ENCODE peak calls at places on chromosome 18, in seven cellular contexts. One of them, this sample, is unnamed.

GRCh38 chr18:50721006-50721405 is 98.8 kb downstream of the MRO start:
- DNase-seq in neural crest cell: no peak
- DNase-seq in ovary: no peak
- DNase-seq in MM.1S: no peak
- DNase-seq in CD8-positive, alpha-beta T cell: no peak
- DNase-seq in GM13976: no peak
- DNase-seq in mesothelial cell of epicardium: no peak
- DNase-seq in this sample: no peak

GRCh38 chr18:23716516-23716915 is 27.3 kb downstream of the LAMA3 start:
- DNase-seq in neural crest cell: no peak
- DNase-seq in ovary: no peak
- DNase-seq in MM.1S: no peak
- DNase-seq in CD8-positive, alpha-beta T cell: no peak
- DNase-seq in GM13976: no peak
- DNase-seq in mesothelial cell of epicardium: no peak
- DNase-seq in this sample: no peak

GRCh38 chr18:22112215-22112614 is 57.2 kb upstream of the GATA6 start:
- DNase-seq in neural crest cell: no peak
- DNase-seq in ovary: no peak
- DNase-seq in MM.1S: no peak
- DNase-seq in CD8-positive, alpha-beta T cell: no peak
- DNase-seq in GM13976: no peak
- DNase-seq in mesothelial cell of epicardium: no peak
- DNase-seq in this sample: no peak

GRCh38 chr18:34522627-34523026 is 187.5 kb upstream of the DTNA start:
- DNase-seq in neural crest cell: no peak
- DNase-seq in ovary: no peak
- DNase-seq in MM.1S: no peak
- DNase-seq in CD8-positive, alpha-beta T cell: no peak
- DNase-seq in GM13976: no peak
- DNase-seq in mesothelial cell of epicardium: no peak
- DNase-seq in this sample: no peak

GRCh38 chr18:11518788-11519685 is 90.4 kb upstream of the SLC35G4 start:
- DNase-seq in neural crest cell: peak
- DNase-seq in ovary: no peak
- DNase-seq in MM.1S: peak
- DNase-seq in CD8-positive, alpha-beta T cell: no peak
- DNase-seq in GM13976: peak
- DNase-seq in mesothelial cell of epicardium: no peak
- DNase-seq in this sample: peak

GRCh38 chr18:21109936-21110666 is 1.5 kb downstream of the ROCK1 start:
- DNase-seq in neural crest cell: no peak
- DNase-seq in ovary: no peak
- DNase-seq in MM.1S: peak
- DNase-seq in CD8-positive, alpha-beta T cell: no peak
- DNase-seq in GM13976: peak
- DNase-seq in mesothelial cell of epicardium: no peak
- DNase-seq in this sample: no peak

GRCh38 chr18:74390900-74391299 is 66.2 kb downstream of the DIPK1C start:
- DNase-seq in neural crest cell: no peak
- DNase-seq in ovary: no peak
- DNase-seq in MM.1S: no peak
- DNase-seq in CD8-positive, alpha-beta T cell: no peak
- DNase-seq in GM13976: no peak
- DNase-seq in mesothelial cell of epicardium: no peak
- DNase-seq in this sample: no peak

GRCh38 chr18:55402731-55403405 is 185.1 kb downstream of the TCF4 start:
- DNase-seq in neural crest cell: no peak
- DNase-seq in ovary: no peak
- DNase-seq in MM.1S: no peak
- DNase-seq in CD8-positive, alpha-beta T cell: no peak
- DNase-seq in GM13976: no peak
- DNase-seq in mesothelial cell of epicardium: no peak
- DNase-seq in this sample: no peak

GRCh38 chr18:74598350-74599001 is 806 bp downstream of the ZNF407 start:
- DNase-seq in neural crest cell: peak
- DNase-seq in ovary: peak
- DNase-seq in MM.1S: peak
- DNase-seq in CD8-positive, alpha-beta T cell: peak
- DNase-seq in GM13976: peak
- DNase-seq in mesothelial cell of epicardium: peak
- DNase-seq in this sample: peak

GRCh38 chr18:79720359-79720733 is 40.7 kb downstream of the CTDP1 start:
- DNase-seq in neural crest cell: no peak
- DNase-seq in ovary: no peak
- DNase-seq in MM.1S: no peak
- DNase-seq in CD8-positive, alpha-beta T cell: no peak
- DNase-seq in GM13976: no peak
- DNase-seq in mesothelial cell of epicardium: no peak
- DNase-seq in this sample: no peak

GRCh38 chr18:75581336-75582121 is 154.0 kb upstream of the SMIM21 start:
- DNase-seq in neural crest cell: no peak
- DNase-seq in ovary: no peak
- DNase-seq in MM.1S: no peak
- DNase-seq in CD8-positive, alpha-beta T cell: no peak
- DNase-seq in GM13976: no peak
- DNase-seq in mesothelial cell of epicardium: no peak
- DNase-seq in this sample: no peak

GRCh38 chr18:61085036-61085435 is 248.2 kb upstream of the CDH20 start:
- DNase-seq in neural crest cell: no peak
- DNase-seq in ovary: no peak
- DNase-seq in MM.1S: no peak
- DNase-seq in CD8-positive, alpha-beta T cell: no peak
- DNase-seq in GM13976: no peak
- DNase-seq in mesothelial cell of epicardium: no peak
- DNase-seq in this sample: no peak

GRCh38 chr18:39274535-39274934 is 1708.9 kb upstream of the CELF4 start:
- DNase-seq in neural crest cell: no peak
- DNase-seq in ovary: no peak
- DNase-seq in MM.1S: no peak
- DNase-seq in CD8-positive, alpha-beta T cell: no peak
- DNase-seq in GM13976: no peak
- DNase-seq in mesothelial cell of epicardium: no peak
- DNase-seq in this sample: no peak

GRCh38 chr18:22913861-22914260 is 19.3 kb upstream of the RBBP8 start:
- DNase-seq in neural crest cell: no peak
- DNase-seq in ovary: no peak
- DNase-seq in MM.1S: no peak
- DNase-seq in CD8-positive, alpha-beta T cell: no peak
- DNase-seq in GM13976: no peak
- DNase-seq in mesothelial cell of epicardium: peak
- DNase-seq in this sample: no peak

GRCh38 chr18:23302852-23303527 is 150.1 kb upstream of the RIOK3 start:
- DNase-seq in neural crest cell: no peak
- DNase-seq in ovary: no peak
- DNase-seq in MM.1S: no peak
- DNase-seq in CD8-positive, alpha-beta T cell: no peak
- DNase-seq in GM13976: no peak
- DNase-seq in mesothelial cell of epicardium: no peak
- DNase-seq in this sample: no peak

GRCh38 chr18:58552057-58552461 is 76.8 kb downstream of the ALPK2 start:
- DNase-seq in neural crest cell: no peak
- DNase-seq in ovary: no peak
- DNase-seq in MM.1S: no peak
- DNase-seq in CD8-positive, alpha-beta T cell: no peak
- DNase-seq in GM13976: peak
- DNase-seq in mesothelial cell of epicardium: no peak
- DNase-seq in this sample: peak

GRCh38 chr18:10442551-10442971 is 11.9 kb upstream of the APCDD1 start:
- DNase-seq in neural crest cell: no peak
- DNase-seq in ovary: no peak
- DNase-seq in MM.1S: no peak
- DNase-seq in CD8-positive, alpha-beta T cell: no peak
- DNase-seq in GM13976: no peak
- DNase-seq in mesothelial cell of epicardium: no peak
- DNase-seq in this sample: no peak

GRCh38 chr18:47552783-47553182 is 301.3 kb upstream of the SKOR2 start:
- DNase-seq in neural crest cell: no peak
- DNase-seq in ovary: no peak
- DNase-seq in MM.1S: no peak
- DNase-seq in CD8-positive, alpha-beta T cell: no peak
- DNase-seq in GM13976: no peak
- DNase-seq in mesothelial cell of epicardium: no peak
- DNase-seq in this sample: no peak

GRCh38 chr18:653512-653911 is 3.9 kb upstream of the TYMS start:
- DNase-seq in neural crest cell: no peak
- DNase-seq in ovary: no peak
- DNase-seq in MM.1S: no peak
- DNase-seq in CD8-positive, alpha-beta T cell: no peak
- DNase-seq in GM13976: no peak
- DNase-seq in mesothelial cell of epicardium: no peak
- DNase-seq in this sample: no peak

GRCh38 chr18:58335821-58336220 is 291.8 kb downstream of the NEDD4L start:
- DNase-seq in neural crest cell: no peak
- DNase-seq in ovary: no peak
- DNase-seq in MM.1S: no peak
- DNase-seq in CD8-positive, alpha-beta T cell: no peak
- DNase-seq in GM13976: no peak
- DNase-seq in mesothelial cell of epicardium: no peak
- DNase-seq in this sample: no peak

GRCh38 chr18:79548986-79549637 is 130.5 kb upstream of the CTDP1 start:
- DNase-seq in neural crest cell: no peak
- DNase-seq in ovary: no peak
- DNase-seq in MM.1S: no peak
- DNase-seq in CD8-positive, alpha-beta T cell: no peak
- DNase-seq in GM13976: no peak
- DNase-seq in mesothelial cell of epicardium: no peak
- DNase-seq in this sample: no peak

GRCh38 chr18:58983260-58983659 is 118.6 kb downstream of the ZNF532 start:
- DNase-seq in neural crest cell: no peak
- DNase-seq in ovary: no peak
- DNase-seq in MM.1S: no peak
- DNase-seq in CD8-positive, alpha-beta T cell: no peak
- DNase-seq in GM13976: no peak
- DNase-seq in mesothelial cell of epicardium: no peak
- DNase-seq in this sample: no peak

GRCh38 chr18:43234889-43235288 is 42.4 kb downstream of the SYT4 start:
- DNase-seq in neural crest cell: no peak
- DNase-seq in ovary: no peak
- DNase-seq in MM.1S: no peak
- DNase-seq in CD8-positive, alpha-beta T cell: no peak
- DNase-seq in GM13976: no peak
- DNase-seq in mesothelial cell of epicardium: no peak
- DNase-seq in this sample: no peak

GRCh38 chr18:5817821-5818220 is 77.5 kb downstream of the TMEM200C start:
- DNase-seq in neural crest cell: no peak
- DNase-seq in ovary: no peak
- DNase-seq in MM.1S: no peak
- DNase-seq in CD8-positive, alpha-beta T cell: no peak
- DNase-seq in GM13976: no peak
- DNase-seq in mesothelial cell of epicardium: no peak
- DNase-seq in this sample: no peak
- TF ChIP-seq CTCF in neural crest cell: no peak
- TF ChIP-seq CTCF in ovary: no peak
- TF ChIP-seq CTCF in MM.1S: no peak
- TF ChIP-seq CTCF in CD8-positive, alpha-beta T cell: no peak
- TF ChIP-seq CTCF in GM13976: no peak
- TF ChIP-seq CTCF in mesothelial cell of epicardium: no peak
- TF ChIP-seq CTCF in this sample: no peak

DNA sequence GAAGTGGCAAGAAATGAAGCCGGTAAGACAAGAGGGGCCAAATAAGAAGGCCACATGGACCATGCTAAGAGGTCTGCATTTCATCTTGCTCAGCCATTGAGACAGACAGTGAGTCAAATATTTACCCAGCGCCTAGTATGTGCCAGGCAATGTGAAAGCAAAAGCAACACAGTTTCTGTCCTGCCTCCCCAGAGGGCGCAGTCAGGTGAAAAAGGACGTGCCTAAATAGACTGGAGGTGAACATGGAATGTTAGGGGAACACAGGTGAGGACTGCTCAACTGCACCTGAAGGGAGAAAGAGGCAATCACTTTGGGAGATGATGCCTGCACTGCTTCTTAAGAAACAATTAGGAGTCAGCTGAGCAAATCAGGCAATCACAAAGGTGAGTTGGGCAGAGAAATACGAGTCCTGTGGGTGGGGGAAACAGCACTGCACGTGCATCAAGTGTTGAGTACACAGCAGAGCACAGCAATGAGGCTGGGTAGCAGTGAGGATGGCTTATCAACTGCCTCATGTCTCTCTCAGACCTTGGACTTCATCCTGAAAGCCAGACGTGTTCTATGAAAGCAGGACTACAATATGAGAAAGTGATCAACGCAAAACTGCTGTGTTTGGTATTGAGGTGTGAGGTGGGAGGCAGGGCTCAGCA is 218.3 kb upstream of the SMAD7 start:
- DNase-seq in neural crest cell: no peak
- DNase-seq in ovary: no peak
- DNase-seq in MM.1S: peak
- DNase-seq in CD8-positive, alpha-beta T cell: no peak
- DNase-seq in GM13976: no peak
- DNase-seq in mesothelial cell of epicardium: no peak
- DNase-seq in this sample: peak
- TF ChIP-seq CTCF in neural crest cell: no peak
- TF ChIP-seq CTCF in ovary: no peak
- TF ChIP-seq CTCF in MM.1S: peak
- TF ChIP-seq CTCF in CD8-positive, alpha-beta T cell: no peak
- TF ChIP-seq CTCF in GM13976: peak
- TF ChIP-seq CTCF in mesothelial cell of epicardium: no peak
- TF ChIP-seq CTCF in this sample: peak

GRCh38 chr18:27778441-27778840 is 398.5 kb downstream of the CDH2 start:
- DNase-seq in neural crest cell: no peak
- DNase-seq in ovary: no peak
- DNase-seq in MM.1S: no peak
- DNase-seq in CD8-positive, alpha-beta T cell: no peak
- DNase-seq in GM13976: no peak
- DNase-seq in mesothelial cell of epicardium: no peak
- DNase-seq in this sample: no peak
- TF ChIP-seq CTCF in neural crest cell: peak
- TF ChIP-seq CTCF in ovary: no peak
- TF ChIP-seq CTCF in MM.1S: peak
- TF ChIP-seq CTCF in CD8-positive, alpha-beta T cell: no peak
- TF ChIP-seq CTCF in GM13976: peak
- TF ChIP-seq CTCF in mesothelial cell of epicardium: no peak
- TF ChIP-seq CTCF in this sample: no peak

DNA sequence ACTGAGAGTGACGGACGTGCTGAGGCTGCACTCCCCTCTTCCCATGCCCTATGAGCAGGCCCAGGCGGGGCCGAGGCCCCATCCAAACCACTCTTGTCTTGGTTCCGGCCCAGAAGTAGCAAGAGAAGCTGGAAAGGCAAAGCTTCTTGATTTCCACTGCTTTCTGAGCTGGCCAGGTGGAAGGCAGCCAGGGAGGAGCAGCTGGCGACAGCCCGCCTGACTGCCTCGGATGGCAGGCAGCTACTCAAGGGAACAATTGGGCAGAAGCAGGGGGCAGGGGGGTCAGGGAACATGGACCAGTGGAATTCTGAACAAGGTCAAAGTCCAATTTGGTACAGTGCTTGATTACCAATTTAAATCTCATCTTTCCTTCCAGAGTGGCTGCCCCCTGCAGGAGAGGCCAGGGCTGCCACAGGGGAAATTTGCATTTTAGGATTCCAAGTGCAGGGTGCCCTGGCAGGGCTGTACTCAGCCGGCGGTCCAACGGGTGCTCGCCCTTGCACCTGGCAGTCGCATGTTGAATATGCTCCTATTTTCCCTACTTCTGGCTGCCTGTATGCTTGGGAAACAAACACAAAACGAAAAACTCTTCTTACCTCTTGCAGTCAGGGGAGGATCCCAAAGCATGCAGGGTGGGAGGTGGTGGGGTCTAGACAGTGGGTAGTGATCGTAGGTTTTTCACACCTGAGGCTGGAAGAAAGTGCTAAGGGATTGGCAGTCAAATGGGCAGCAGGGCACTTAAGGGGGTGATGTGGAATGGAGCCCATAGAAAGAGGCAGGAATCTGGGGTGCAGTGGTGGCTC is 67.3 kb downstream of the LIPG start:
- DNase-seq in neural crest cell: no peak
- DNase-seq in ovary: peak
- DNase-seq in MM.1S: no peak
- DNase-seq in CD8-positive, alpha-beta T cell: no peak
- DNase-seq in GM13976: no peak
- DNase-seq in mesothelial cell of epicardium: no peak
- DNase-seq in this sample: no peak
- TF ChIP-seq CTCF in neural crest cell: peak
- TF ChIP-seq CTCF in ovary: no peak
- TF ChIP-seq CTCF in MM.1S: no peak
- TF ChIP-seq CTCF in CD8-positive, alpha-beta T cell: no peak
- TF ChIP-seq CTCF in GM13976: no peak
- TF ChIP-seq CTCF in mesothelial cell of epicardium: no peak
- TF ChIP-seq CTCF in this sample: peak